ENCODE peak calls at places on chromosomes 16 and 17, in six cellular contexts. K is HCT116, J is esophagus muscularis mucosa, C is GM12878, O is breast epithelium, A is H1. H is an unnamed sample.

GRCh38 chr16:4361033-4361943 is 10.2 kb upstream of the PAM16 start:
- DNase-seq in O (no peak), K (no peak), C (no peak), A (no peak), J (no peak), H (no peak)

GRCh38 chr17:80977172-80977571 is 14.5 kb upstream of the CHMP6 start:
- DNase-seq in K (no peak), A (no peak), O (no peak), C (no peak), J (no peak), H (no peak)

GRCh38 chr16:16067127-16067526 is 117.7 kb downstream of the ABCC1 start:
- DNase-seq in O (no peak), K (no peak), C (no peak), A (no peak), J (no peak), H (peak; percentile 18)

GRCh38 chr17:54530398-54530797 is 370.3 kb upstream of the TOM1L1 start:
- DNase-seq in A (no peak), K (no peak), O (no peak), J (no peak), C (no peak), H (no peak)

GRCh38 chr17:49494937-49495841 is at the start of gene NGFR:
- DNase-seq in C (no peak), J (no peak), K (no peak), O (no peak), A (no peak), H (peak; percentile 33)

GRCh38 chr17:7347630-7348477 is 4.1 kb upstream of the KCTD11 start:
- DNase-seq in J (no peak), K (no peak), C (no peak), A (no peak), O (no peak), H (no peak)

GRCh38 chr17:79135011-79135410 is 60.4 kb downstream of the ENGASE start:
- DNase-seq in C (no peak), O (no peak), J (no peak), K (no peak), A (no peak), H (no peak)

GRCh38 chr17:55265434-55266021 is 768 bp downstream of the HLF start:
- DNase-seq in K (no peak), C (no peak), O (no peak), J (no peak), A (no peak), H (no peak)

GRCh38 chr16:82801361-82801760 is 174.6 kb downstream of the CDH13 start:
- DNase-seq in K (no peak), A (no peak), O (no peak), J (no peak), C (no peak), H (no peak)

GRCh38 chr17:35073183-35073790 is 9.8 kb upstream of the RFFL start:
- DNase-seq in K (no peak), J (no peak), C (no peak), A (no peak), O (no peak), H (no peak)

GRCh38 chr17:2120550-2121335 is 65.8 kb downstream of the HIC1 start:
- DNase-seq in J (no peak), O (no peak), A (no peak), C (no peak), K (no peak), H (no peak)

GRCh38 chr17:75440738-75441448 is 15.5 kb upstream of the TMEM94 start:
- DNase-seq in C (no peak), K (no peak), J (no peak), A (no peak), O (no peak), H (no peak)

GRCh38 chr17:1475321-1475854 is 17.1 kb downstream of the MYO1C start:
- DNase-seq in K (no peak), C (no peak), A (no peak), O (no peak), J (no peak), H (no peak)

GRCh38 chr16:17213025-17213424 is 257.7 kb downstream of the XYLT1 start:
- DNase-seq in O (no peak), A (no peak), K (no peak), C (no peak), J (no peak), H (no peak)

GRCh38 chr16:83887564-83887963 is 11.4 kb upstream of the MLYCD start:
- DNase-seq in J (no peak), K (no peak), A (no peak), O (no peak), C (no peak), H (no peak)

GRCh38 chr17:21286066-21286770 is 1.7 kb downstream of the MAP2K3 start:
- DNase-seq in K (peak; percentile 81), A (no peak), O (peak; percentile 89), J (peak; percentile 98), C (no peak), H (peak; percentile 92)

GRCh38 chr16:57304169-57305061 is 19.9 kb upstream of the PLLP start:
- DNase-seq in A (no peak), J (no peak), C (peak; percentile 40), O (peak; percentile 93), K (no peak), H (peak; percentile 72)

GRCh38 chr16:28063047-28063521 is 430 bp downstream of the GSG1L start:
- DNase-seq in O (no peak), J (no peak), K (no peak), C (no peak), A (no peak), H (no peak)

GRCh38 chr17:29918922-29919856 is 10.8 kb downstream of the SSH2 start:
- DNase-seq in J (no peak), O (no peak), K (no peak), A (no peak), C (no peak), H (no peak)

GRCh38 chr17:59378621-59379194 is 47.3 kb downstream of the YPEL2 start:
- DNase-seq in O (no peak), C (no peak), K (no peak), A (no peak), J (no peak), H (peak; percentile 44)

GRCh38 chr17:49775546-49776260 is 11.8 kb upstream of the FAM117A start:
- DNase-seq in J (no peak), K (no peak), C (no peak), O (no peak), A (no peak), H (no peak)

GRCh38 chr17:66191607-66192377 is at the start of gene CEP112:
- DNase-seq in C (no peak), A (peak; percentile 84), K (peak; percentile 69), J (no peak), O (peak; percentile 34), H (peak; percentile 85)

GRCh38 chr16:88456356-88457292 is 3.5 kb downstream of the ZFPM1 start:
- DNase-seq in K (no peak), A (no peak), J (no peak), C (no peak), O (no peak), H (no peak)
- TF ChIP-seq POLR2AphosphoS5 in K (no peak), A (no peak), J (no peak), C (no peak), O (no peak), H (no peak)

GRCh38 chr17:82236142-82236971 is 7.5 kb downstream of the SLC16A3 start:
- DNase-seq in O (no peak), A (no peak), K (no peak), C (no peak), J (peak; percentile 93), H (peak; percentile 80)
- TF ChIP-seq POLR2AphosphoS5 in O (no peak), A (no peak), K (no peak), C (no peak), J (peak; percentile 41), H (no peak)

GRCh38 chr16:88975511-88976061 is 1.4 kb downstream of the CBFA2T3 start:
- DNase-seq in A (no peak), K (no peak), J (no peak), O (no peak), C (no peak), H (no peak)
- TF ChIP-seq POLR2AphosphoS5 in A (no peak), K (no peak), J (no peak), O (no peak), C (no peak), H (no peak)

GRCh38 chr16:2457267-2457666 is 2.6 kb upstream of the TEDC2 start:
- DNase-seq in J (no peak), O (no peak), A (no peak), C (no peak), K (no peak), H (no peak)

GRCh38 chr16:2452650-2453049 is 7.3 kb upstream of the TEDC2 start:
- DNase-seq in C (no peak), A (no peak), K (no peak), J (no peak), O (no peak), H (no peak)

GRCh38 chr16:2456551-2457153 is 3.3 kb upstream of the TEDC2 start:
- DNase-seq in O (no peak), J (no peak), C (no peak), A (no peak), K (no peak), H (no peak)

GRCh38 chr16:2457946-2458345 is 2.0 kb upstream of the TEDC2 start:
- DNase-seq in C (no peak), A (no peak), K (no peak), J (no peak), O (no peak), H (no peak)

DNA sequence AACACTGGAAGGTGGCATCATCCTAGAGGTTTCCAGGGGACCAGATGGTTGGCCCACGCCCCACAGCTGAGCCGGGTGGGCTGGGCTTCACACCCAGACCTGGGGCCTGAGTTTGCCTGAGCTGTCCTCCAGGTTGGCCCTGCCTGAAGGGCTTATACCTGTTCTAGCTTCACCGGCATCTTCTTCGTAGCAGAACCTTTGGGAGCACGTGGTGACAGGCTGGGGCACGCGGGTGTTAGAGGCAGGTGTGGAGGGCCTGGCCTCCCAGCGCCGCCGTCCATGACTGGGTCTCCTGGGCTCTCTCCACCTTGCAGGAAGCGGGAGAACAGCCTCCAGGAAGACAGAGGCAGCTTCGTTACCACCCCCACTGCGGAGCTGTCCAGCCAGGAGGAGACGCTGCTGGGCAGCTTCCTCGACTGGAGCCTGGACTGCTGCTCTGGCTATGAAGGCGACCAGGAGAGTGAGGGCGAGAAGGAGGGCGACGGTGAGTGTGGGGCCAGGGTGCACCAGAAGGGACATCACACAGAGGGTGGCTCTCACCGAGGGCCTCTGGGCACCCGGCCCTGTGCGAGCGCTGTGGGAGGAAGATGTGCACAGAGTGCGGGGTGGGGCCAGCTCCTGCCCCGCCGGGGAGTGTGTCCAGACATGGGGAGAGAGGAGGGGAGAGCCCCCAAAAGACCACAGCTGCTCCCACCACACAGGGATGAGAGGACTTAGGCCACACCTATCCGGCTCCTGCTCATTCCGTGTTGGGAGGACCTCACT is 4.6 kb upstream of the TEDC2 start:
- DNase-seq in A (no peak), O (no peak), K (no peak), C (no peak), J (no peak), H (no peak)
- TF ChIP-seq POLR2AphosphoS5 in A (no peak), O (no peak), K (no peak), C (no peak), J (no peak), H (no peak)

GRCh38 chr16:12732600-12732999 is 71.1 kb downstream of the CPPED1 start:
- DNase-seq in O (no peak), C (no peak), J (no peak), K (no peak), A (no peak), H (no peak)
- TF ChIP-seq POLR2AphosphoS5 in O (no peak), C (no peak), J (no peak), K (no peak), A (no peak), H (no peak)

H was measured in transverse colon.